ENCODE peak calls at places on chromosomes 1 and 21, in four cellular contexts. U, L, J and E are unnamed samples.

GRCh38 chr21:45580576-45581321 is 38.5 kb upstream of the SLC19A1 start:
- DNase-seq in L (no peak), J (no peak), U (no peak), E (no peak)

GRCh38 chr1:226638001-226638601 is 89.5 kb downstream of the STUM start:
- DNase-seq in J (no peak), U (peak; percentile 43), L (no peak), E (peak; percentile 65)

GRCh38 chr1:216665381-216665780 is 57.8 kb downstream of the ESRRG start:
- DNase-seq in L (no peak), J (no peak), U (no peak), E (no peak)

GRCh38 chr1:27606708-27607238 is 2.8 kb upstream of the AHDC1 start:
- DNase-seq in J (no peak), U (no peak), L (peak; percentile 43), E (no peak)

GRCh38 chr1:226441629-226442028 is 33.7 kb upstream of the PARP1 start:
- DNase-seq in L (no peak), J (no peak), U (no peak), E (no peak)

GRCh38 chr21:46157987-46158451 is 2.6 kb upstream of the FTCD start:
- DNase-seq in U (no peak), L (no peak), J (no peak), E (peak; percentile 59)

GRCh38 chr1:223123238-223123976 is 19.6 kb downstream of the TLR5 start:
- DNase-seq in U (peak; percentile 71), L (peak; percentile 28), J (peak; percentile 78), E (peak; percentile 73)

GRCh38 chr1:62905872-62906271 is 121.9 kb downstream of the ATG4C start:
- DNase-seq in L (no peak), U (no peak), J (no peak), E (no peak)

DNA sequence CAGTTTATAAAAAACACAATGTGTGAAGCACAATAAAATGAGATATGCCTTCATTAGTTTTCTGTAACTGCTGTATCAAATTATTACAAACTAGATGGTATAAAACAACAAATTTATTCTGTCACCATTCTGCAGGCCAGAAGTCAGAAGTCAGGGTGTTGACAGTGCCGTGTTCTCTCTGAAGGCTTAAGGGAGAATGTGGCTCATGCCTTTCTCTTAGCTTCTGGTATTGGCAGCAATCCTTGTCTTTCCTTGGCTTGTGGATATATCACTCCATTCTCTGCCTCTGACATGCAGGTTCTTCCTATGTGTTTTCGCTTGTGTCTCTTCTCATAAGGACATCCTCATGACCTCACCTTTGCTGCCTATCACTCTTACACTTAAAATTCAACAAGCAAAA is 10.1 kb downstream of the NEK7 start:
- DNase-seq in L (no peak), U (peak; percentile 30), J (no peak), E (no peak)
- H3K4me1 ChIP-seq in L (no peaks in the 10 kb centered on the region), U (peaks cover 41% of the 10 kb centered on the region), J (peaks cover 87% of the 10 kb centered on the region), E (peaks cover 18% of the 10 kb centered on the region)

DNA sequence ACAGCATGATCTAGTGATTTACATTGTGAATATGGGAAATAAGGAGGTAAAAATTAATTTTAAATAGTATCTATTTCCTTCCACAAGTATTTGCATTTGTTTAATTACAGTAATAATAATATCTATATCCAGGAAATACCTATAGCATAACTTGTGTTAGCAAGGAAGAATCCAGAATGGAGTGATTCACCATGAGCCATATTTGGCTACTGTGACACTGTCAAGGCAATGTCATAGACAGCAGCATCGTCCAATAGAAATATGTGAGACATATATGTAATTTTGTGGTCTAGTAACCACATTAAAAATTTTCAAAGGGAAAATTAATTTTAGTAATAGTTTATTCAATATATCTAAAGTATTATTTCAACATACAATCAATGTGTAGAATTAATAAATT is 22.1 kb downstream of the CNST start:
- DNase-seq in L (peak; percentile 73), J (no peak), U (no peak), E (no peak)
- H3K27ac ChIP-seq in L (peak overlapping the region; percentile 83), J (peak overlapping the region; percentile 36), U (peak overlapping the region; percentile 44), E (peak overlapping the region; percentile 60)

GRCh38 chr1:9590201-9590600 is 1.5 kb downstream of the TMEM201 start:
- DNase-seq in J (no peak), L (no peak), U (no peak), E (peak; percentile 58)

GRCh38 chr1:9589719-9590157 is 1.0 kb downstream of the TMEM201 start:
- DNase-seq in L (peak; percentile 6), U (no peak), J (no peak), E (no peak)

GRCh38 chr1:9592510-9593075 is 3.9 kb downstream of the TMEM201 start:
- DNase-seq in L (no peak), J (no peak), U (no peak), E (no peak)

GRCh38 chr1:9591669-9592509 is 3.2 kb downstream of the TMEM201 start:
- DNase-seq in U (no peak), J (no peak), L (no peak), E (peak; percentile 60)

GRCh38 chr1:9590945-9591668 is 2.4 kb downstream of the TMEM201 start:
- DNase-seq in L (no peak), U (no peak), J (no peak), E (peak; percentile 53)
- H3K4me1 ChIP-seq in L (peaks cover 14% of the 10 kb centered on the region), U (peaks cover 32% of the 10 kb centered on the region), J (peaks cover 70% of the 10 kb centered on the region), E (peaks cover 3% of the 10 kb centered on the region)

DNA sequence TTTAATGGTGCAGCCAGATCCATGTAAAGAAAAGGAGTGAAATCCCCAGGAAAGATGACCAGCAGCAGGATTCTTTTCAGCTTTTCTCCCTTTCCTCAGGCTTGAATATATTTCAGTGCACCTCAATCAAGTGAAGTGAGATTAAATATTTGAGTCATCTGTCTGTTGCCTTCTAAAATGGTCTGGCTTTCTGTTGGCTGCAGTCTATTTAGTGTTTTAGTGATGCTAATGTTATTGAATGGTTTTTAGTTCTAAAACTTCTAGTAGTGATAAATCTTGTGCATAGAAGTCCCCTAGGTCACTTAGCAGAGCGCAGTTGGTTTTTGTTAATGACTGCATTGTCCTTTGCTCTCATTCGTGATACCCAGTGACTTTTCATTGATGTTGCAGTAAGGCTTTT is 53.5 kb downstream of the ITSN1 start:
- DNase-seq in L (no peak), U (no peak), J (no peak), E (no peak)
- H3K27ac ChIP-seq in L (no peak overlapping the region), U (no peak overlapping the region), J (no peak overlapping the region), E (no peak overlapping the region)

DNA sequence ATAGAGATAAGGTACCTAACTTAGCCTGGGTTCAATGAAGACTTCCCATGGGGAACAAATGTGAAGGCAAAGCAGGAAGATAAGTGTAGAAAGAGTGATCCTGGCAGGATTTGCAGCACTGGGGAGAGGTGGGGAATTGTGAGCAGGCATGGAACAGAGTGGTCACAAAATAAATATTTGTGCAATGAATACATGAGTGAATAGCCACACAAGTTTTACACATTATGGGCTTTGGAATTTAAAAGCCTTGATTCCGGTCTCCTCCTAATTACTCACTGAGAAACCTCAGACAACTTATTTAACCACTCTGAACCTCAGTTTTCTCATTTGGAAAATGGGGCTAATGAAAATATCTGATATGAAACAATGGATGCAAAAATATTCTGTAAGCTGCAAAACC is 148.3 kb downstream of the ELAVL4 start:
- DNase-seq in J (no peak), U (no peak), L (no peak), E (no peak)
- H3K4me1 ChIP-seq in J (no peaks in the 10 kb centered on the region), U (no peaks in the 10 kb centered on the region), L (no peaks in the 10 kb centered on the region), E (no peaks in the 10 kb centered on the region)

GRCh38 chr1:42037586-42037985 is 115.6 kb upstream of the GUCA2B start:
- DNase-seq in L (no peak), U (no peak), J (no peak), E (no peak)

GRCh38 chr1:42038261-42038660 is 114.9 kb upstream of the GUCA2B start:
- DNase-seq in J (no peak), L (no peak), U (no peak), E (no peak)

GRCh38 chr1:42040159-42040558 is 113.1 kb upstream of the GUCA2B start:
- DNase-seq in L (no peak), J (no peak), U (no peak), E (no peak)

GRCh38 chr1:42035830-42036604 is 117.2 kb upstream of the GUCA2B start:
- DNase-seq in U (peak; percentile 97), J (peak; percentile 96), L (peak; percentile 88), E (peak; percentile 95)

DNA sequence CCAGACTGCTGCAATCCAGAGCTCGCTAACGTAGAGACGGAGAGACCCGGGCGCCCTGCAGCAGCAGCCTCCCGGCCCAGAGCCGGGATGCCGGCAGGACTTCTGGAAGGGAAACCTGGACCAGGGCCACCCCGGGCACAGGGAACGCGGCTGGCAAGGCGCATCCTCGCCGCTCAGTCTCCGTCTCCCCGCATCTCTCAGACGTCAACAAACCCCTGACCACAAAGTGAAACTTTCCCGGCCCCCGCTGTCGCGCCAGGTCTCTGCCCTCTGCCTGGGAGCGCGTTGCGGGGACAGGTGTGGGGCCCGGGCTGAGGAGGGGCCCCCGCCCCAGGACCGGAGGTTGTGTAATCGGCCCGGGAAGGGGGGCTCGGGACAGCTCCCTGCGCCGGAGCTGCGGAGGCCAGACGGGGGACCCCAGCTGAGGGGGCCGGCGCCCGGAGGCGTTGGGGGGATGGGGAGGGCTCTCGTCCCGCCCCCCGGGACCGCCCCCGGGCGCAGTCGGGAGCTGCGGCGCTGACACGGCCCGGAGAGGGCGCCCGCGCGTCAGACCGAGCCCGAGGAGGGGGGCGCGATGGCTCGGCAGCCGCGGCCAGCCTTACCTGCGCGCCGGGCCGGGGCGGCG is 116.6 kb upstream of the HIVEP3 start:
- DNase-seq in J (peak; percentile 59), U (peak; percentile 73), L (peak; percentile 56), E (peak; percentile 35)
- H3K27ac ChIP-seq in J (peak overlapping the region; percentile 86), U (peak overlapping the region; percentile 76), L (no peak overlapping the region), E (peak overlapping the region; percentile 71)

DNA sequence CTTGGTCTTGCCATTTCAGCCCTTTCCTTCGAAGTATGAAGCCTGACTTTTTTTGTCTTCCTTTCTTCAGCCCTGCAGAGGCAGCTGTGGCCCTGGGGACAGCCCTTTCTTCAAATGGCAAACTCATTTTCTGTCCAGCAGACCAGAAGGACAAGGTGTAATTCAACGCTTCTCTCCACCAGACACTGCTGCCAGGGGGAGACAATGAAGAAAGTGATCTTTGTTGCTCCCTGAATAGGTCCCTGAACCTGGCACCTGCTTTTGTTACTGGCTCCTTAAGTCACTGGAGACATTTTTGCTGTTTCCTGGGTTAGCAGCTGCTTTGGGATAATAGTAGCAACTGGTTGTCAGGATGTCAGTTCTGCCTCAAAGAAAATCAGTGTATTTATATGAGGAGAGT is 50.8 kb upstream of the MACF1 start:
- DNase-seq in L (no peak), U (no peak), J (no peak), E (no peak)
- H3K4me1 ChIP-seq in L (peaks cover 40% of the 10 kb centered on the region), U (peaks cover 30% of the 10 kb centered on the region), J (peaks cover 83% of the 10 kb centered on the region), E (peaks cover 63% of the 10 kb centered on the region)

DNA sequence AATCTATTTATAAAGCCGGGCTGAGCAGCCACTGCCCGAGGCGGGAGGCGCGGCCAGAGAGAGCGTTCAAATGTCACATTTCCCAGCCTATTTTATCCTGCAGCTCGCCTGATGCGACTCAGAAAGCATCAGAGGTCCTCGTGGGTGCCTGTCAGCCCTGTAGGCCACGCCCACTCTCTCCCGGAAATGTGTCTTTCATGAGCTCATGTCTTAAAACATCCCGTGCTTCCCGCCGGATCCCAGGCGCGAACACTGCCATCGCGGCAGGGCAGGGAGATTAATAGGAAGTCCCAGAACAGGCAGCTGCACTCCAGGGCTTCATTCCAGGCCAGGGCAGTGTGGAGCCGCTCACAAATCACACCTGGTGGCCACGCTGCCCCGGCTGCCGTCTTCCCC is 117.5 kb downstream of the PRDM16 start:
- DNase-seq in L (peak; percentile 84), J (peak; percentile 91), U (peak; percentile 92), E (peak; percentile 97)
- H3K27ac ChIP-seq in L (no peak overlapping the region), J (peak overlapping the region; percentile 86), U (peak overlapping the region; percentile 76), E (peak overlapping the region; percentile 91)

DNA sequence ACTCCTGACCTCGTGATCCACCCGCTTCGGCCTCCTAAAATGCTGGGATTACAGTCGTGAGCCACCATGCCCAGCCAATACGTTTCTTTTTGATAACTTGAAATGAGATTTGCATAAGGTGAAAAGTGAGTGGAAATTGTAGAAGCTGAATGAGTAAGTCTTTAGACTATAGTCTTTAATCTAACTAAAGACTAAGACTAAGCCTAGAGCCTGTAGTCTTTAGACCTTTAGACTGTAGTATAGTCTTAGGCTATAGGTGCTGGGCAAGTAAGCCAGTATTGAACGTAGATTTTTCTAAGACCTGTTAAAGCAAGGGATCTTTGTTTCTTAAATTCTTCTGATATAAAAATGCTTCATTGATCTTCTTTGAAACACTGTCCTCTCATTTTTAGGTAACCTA is 12.1 kb downstream of the PPP2R5A start:
- DNase-seq in U (no peak), L (no peak), J (no peak), E (no peak)
- H3K4me1 ChIP-seq in U (peaks cover 16% of the 10 kb centered on the region), L (no peaks in the 10 kb centered on the region), J (peaks cover 82% of the 10 kb centered on the region), E (peaks cover 33% of the 10 kb centered on the region)